ENCODE peak calls at places on chromosomes 2 and 18, in nine cellular contexts. J, H, B, P, T, Z, A, C and G are unnamed samples.
A peak's percentile ranks its signal among the peaks of the same experiment; 100 is the strongest.

GRCh38 chr2:216911008-216911407 is 51.1 kb upstream of the TNP1 start:
- DNase-seq in H (no peak), Z (no peak), T (no peak), B (no peak), P (no peak), J (no peak), A (no peak), C (no peak), G (no peak)

GRCh38 chr2:54666131-54666637 is 57.3 kb upstream of the EML6 start:
- DNase-seq in C (no peak), P (no peak), Z (no peak), H (peak; percentile 53), B (no peak), J (no peak), T (no peak), A (no peak), G (no peak)

GRCh38 chr2:122749347-122749850 is 993.9 kb downstream of the TSN start:
- DNase-seq in Z (no peak), P (no peak), J (no peak), A (no peak), B (no peak), T (no peak), C (no peak), H (no peak), G (no peak)

GRCh38 chr2:65549262-65550036 is 117.0 kb upstream of the SPRED2 start:
- DNase-seq in Z (no peak), H (no peak), C (no peak), A (no peak), T (no peak), B (no peak), P (no peak), J (no peak), G (no peak)

GRCh38 chr18:57445488-57446319 is 10.5 kb downstream of the ONECUT2 start:
- DNase-seq in B (no peak), P (peak; percentile 25), A (no peak), H (no peak), Z (no peak), T (no peak), C (no peak), J (no peak), G (no peak)

GRCh38 chr2:46929612-46930011 is 14.0 kb upstream of the MCFD2 start:
- DNase-seq in P (no peak), A (no peak), Z (no peak), C (no peak), J (peak; percentile 13), B (no peak), H (no peak), T (no peak), G (no peak)

GRCh38 chr2:230751062-230751461 is 38.4 kb downstream of the CAB39 start:
- DNase-seq in A (no peak), B (no peak), T (no peak), J (peak; percentile 85), Z (no peak), C (no peak), H (no peak), P (no peak), G (no peak)

GRCh38 chr2:217935901-217936684 is 66.7 kb downstream of the TNS1 start:
- DNase-seq in T (no peak), Z (no peak), J (no peak), H (no peak), C (no peak), B (no peak), A (no peak), P (no peak), G (no peak)